ENCODE peak calls at places on chromosome 4, in six cellular contexts. One of them, this sample, is unnamed.

GRCh38 chr4:89024051-89024675 is 32.8 kb downstream of the FAM13A start:
- DNase-seq in A549: peak; percentile 30
- DNase-seq in HepG2: peak; percentile 77
- DNase-seq in K562: peak; percentile 52
- DNase-seq in endothelial cell of umbilical vein: peak; percentile 78
- DNase-seq in H1: no peak
- DNase-seq in this sample: no peak

GRCh38 chr4:158532556-158533231 is 11.0 kb downstream of the RXFP1 start:
- DNase-seq in A549: no peak
- DNase-seq in HepG2: no peak
- DNase-seq in K562: no peak
- DNase-seq in endothelial cell of umbilical vein: no peak
- DNase-seq in H1: no peak
- DNase-seq in this sample: no peak

GRCh38 chr4:84501197-84501492 is 2.1 kb upstream of the NKX6-1 start:
- DNase-seq in A549: no peak
- DNase-seq in HepG2: no peak
- DNase-seq in K562: no peak
- DNase-seq in endothelial cell of umbilical vein: no peak
- DNase-seq in H1: no peak
- DNase-seq in this sample: peak; percentile 36

GRCh38 chr4:86315579-86315978 is 44.3 kb downstream of the MAPK10 start:
- DNase-seq in A549: no peak
- DNase-seq in HepG2: no peak
- DNase-seq in K562: no peak
- DNase-seq in endothelial cell of umbilical vein: no peak
- DNase-seq in H1: no peak
- DNase-seq in this sample: no peak

GRCh38 chr4:121950680-121951569 is 935 bp downstream of the TRPC3 start:
- DNase-seq in A549: peak; percentile 13
- DNase-seq in HepG2: no peak
- DNase-seq in K562: peak; percentile 18
- DNase-seq in endothelial cell of umbilical vein: peak; percentile 13
- DNase-seq in H1: peak; percentile 76
- DNase-seq in this sample: peak; percentile 33

GRCh38 chr4:16890651-16891050 is 7.8 kb downstream of the LDB2 start:
- DNase-seq in A549: no peak
- DNase-seq in HepG2: no peak
- DNase-seq in K562: no peak
- DNase-seq in endothelial cell of umbilical vein: no peak
- DNase-seq in H1: no peak
- DNase-seq in this sample: no peak

GRCh38 chr4:41526628-41527027 is 11.3 kb upstream of the LIMCH1 start:
- DNase-seq in A549: no peak
- DNase-seq in HepG2: no peak
- DNase-seq in K562: no peak
- DNase-seq in endothelial cell of umbilical vein: no peak
- DNase-seq in H1: no peak
- DNase-seq in this sample: no peak

GRCh38 chr4:27305246-27305645 is 444.6 kb downstream of the STIM2 start:
- DNase-seq in A549: no peak
- DNase-seq in HepG2: no peak
- DNase-seq in K562: no peak
- DNase-seq in endothelial cell of umbilical vein: no peak
- DNase-seq in H1: no peak
- DNase-seq in this sample: no peak

GRCh38 chr4:118173956-118174355 is 139.7 kb downstream of the NDST3 start:
- DNase-seq in A549: no peak
- DNase-seq in HepG2: no peak
- DNase-seq in K562: no peak
- DNase-seq in endothelial cell of umbilical vein: peak; percentile 60
- DNase-seq in H1: no peak
- DNase-seq in this sample: no peak

GRCh38 chr4:105644270-105644669 is 64.2 kb downstream of the INTS12 start:
- DNase-seq in A549: no peak
- DNase-seq in HepG2: no peak
- DNase-seq in K562: no peak
- DNase-seq in endothelial cell of umbilical vein: no peak
- DNase-seq in H1: no peak
- DNase-seq in this sample: no peak

GRCh38 chr4:10115657-10116624 is 658 bp downstream of the WDR1 start:
- DNase-seq in A549: peak; percentile 62
- DNase-seq in HepG2: peak; percentile 58
- DNase-seq in K562: peak; percentile 83
- DNase-seq in endothelial cell of umbilical vein: no peak
- DNase-seq in H1: peak; percentile 71
- DNase-seq in this sample: peak; percentile 61

GRCh38 chr4:20151436-20151835 is 100.3 kb upstream of the SLIT2 start:
- DNase-seq in A549: no peak
- DNase-seq in HepG2: no peak
- DNase-seq in K562: no peak
- DNase-seq in endothelial cell of umbilical vein: no peak
- DNase-seq in H1: no peak
- DNase-seq in this sample: no peak

GRCh38 chr4:101156619-101157310 is 190.6 kb downstream of the PPP3CA start:
- DNase-seq in A549: no peak
- DNase-seq in HepG2: no peak
- DNase-seq in K562: no peak
- DNase-seq in endothelial cell of umbilical vein: no peak
- DNase-seq in H1: no peak
- DNase-seq in this sample: no peak

GRCh38 chr4:38526412-38526811 is 137.6 kb upstream of the KLF3 start:
- DNase-seq in A549: no peak
- DNase-seq in HepG2: peak; percentile 4
- DNase-seq in K562: no peak
- DNase-seq in endothelial cell of umbilical vein: no peak
- DNase-seq in H1: no peak
- DNase-seq in this sample: no peak

GRCh38 chr4:82918091-82918490 is 17.6 kb downstream of the THAP9 start:
- DNase-seq in A549: no peak
- DNase-seq in HepG2: no peak
- DNase-seq in K562: no peak
- DNase-seq in endothelial cell of umbilical vein: no peak
- DNase-seq in H1: no peak
- DNase-seq in this sample: no peak

GRCh38 chr4:72641611-72642010 is 72.6 kb upstream of the ADAMTS3 start:
- DNase-seq in A549: no peak
- DNase-seq in HepG2: no peak
- DNase-seq in K562: no peak
- DNase-seq in endothelial cell of umbilical vein: no peak
- DNase-seq in H1: no peak
- DNase-seq in this sample: no peak

GRCh38 chr4:58136611-58137010 is 1026.4 kb upstream of the IGFBP7 start:
- DNase-seq in A549: no peak
- DNase-seq in HepG2: no peak
- DNase-seq in K562: no peak
- DNase-seq in endothelial cell of umbilical vein: no peak
- DNase-seq in H1: no peak
- DNase-seq in this sample: no peak

GRCh38 chr4:184345573-184345922 is 127.9 kb upstream of the ENPP6 start:
- DNase-seq in A549: no peak
- DNase-seq in HepG2: no peak
- DNase-seq in K562: peak; percentile 26
- DNase-seq in endothelial cell of umbilical vein: no peak
- DNase-seq in H1: no peak
- DNase-seq in this sample: no peak

GRCh38 chr4:53595204-53595603 is 3.9 kb upstream of the LNX1 start:
- DNase-seq in A549: no peak
- DNase-seq in HepG2: no peak
- DNase-seq in K562: no peak
- DNase-seq in endothelial cell of umbilical vein: no peak
- DNase-seq in H1: no peak
- DNase-seq in this sample: no peak

DNA sequence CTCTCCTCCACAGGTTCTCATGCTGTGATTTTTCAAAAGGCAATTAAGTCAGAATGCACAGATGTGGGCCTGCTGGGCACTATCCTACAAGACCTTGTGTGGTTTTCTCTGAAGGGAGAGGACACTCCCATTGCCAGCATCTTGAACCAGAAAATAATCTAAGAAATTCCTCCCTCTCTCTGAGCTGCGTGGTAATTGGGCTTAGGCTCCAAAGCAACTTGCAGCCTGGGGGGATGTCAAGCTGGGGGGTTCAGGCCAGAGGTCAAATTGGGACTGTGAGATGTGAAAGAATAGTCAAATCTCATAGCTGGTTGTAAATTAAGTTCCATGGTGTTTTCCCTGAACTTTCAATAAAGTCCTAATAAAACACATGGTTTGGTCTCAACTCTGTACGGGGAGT is 350.7 kb upstream of the SLC7A11 start:
- DNase-seq in A549: no peak
- DNase-seq in HepG2: no peak
- DNase-seq in K562: no peak
- DNase-seq in endothelial cell of umbilical vein: no peak
- DNase-seq in H1: no peak
- DNase-seq in this sample: no peak
- TF ChIP-seq JUN in A549: no peak
- TF ChIP-seq JUN in HepG2: no peak
- TF ChIP-seq JUN in K562: no peak
- TF ChIP-seq JUN in endothelial cell of umbilical vein: no peak
- TF ChIP-seq JUN in H1: no peak
- TF ChIP-seq JUN in this sample: no peak

DNA sequence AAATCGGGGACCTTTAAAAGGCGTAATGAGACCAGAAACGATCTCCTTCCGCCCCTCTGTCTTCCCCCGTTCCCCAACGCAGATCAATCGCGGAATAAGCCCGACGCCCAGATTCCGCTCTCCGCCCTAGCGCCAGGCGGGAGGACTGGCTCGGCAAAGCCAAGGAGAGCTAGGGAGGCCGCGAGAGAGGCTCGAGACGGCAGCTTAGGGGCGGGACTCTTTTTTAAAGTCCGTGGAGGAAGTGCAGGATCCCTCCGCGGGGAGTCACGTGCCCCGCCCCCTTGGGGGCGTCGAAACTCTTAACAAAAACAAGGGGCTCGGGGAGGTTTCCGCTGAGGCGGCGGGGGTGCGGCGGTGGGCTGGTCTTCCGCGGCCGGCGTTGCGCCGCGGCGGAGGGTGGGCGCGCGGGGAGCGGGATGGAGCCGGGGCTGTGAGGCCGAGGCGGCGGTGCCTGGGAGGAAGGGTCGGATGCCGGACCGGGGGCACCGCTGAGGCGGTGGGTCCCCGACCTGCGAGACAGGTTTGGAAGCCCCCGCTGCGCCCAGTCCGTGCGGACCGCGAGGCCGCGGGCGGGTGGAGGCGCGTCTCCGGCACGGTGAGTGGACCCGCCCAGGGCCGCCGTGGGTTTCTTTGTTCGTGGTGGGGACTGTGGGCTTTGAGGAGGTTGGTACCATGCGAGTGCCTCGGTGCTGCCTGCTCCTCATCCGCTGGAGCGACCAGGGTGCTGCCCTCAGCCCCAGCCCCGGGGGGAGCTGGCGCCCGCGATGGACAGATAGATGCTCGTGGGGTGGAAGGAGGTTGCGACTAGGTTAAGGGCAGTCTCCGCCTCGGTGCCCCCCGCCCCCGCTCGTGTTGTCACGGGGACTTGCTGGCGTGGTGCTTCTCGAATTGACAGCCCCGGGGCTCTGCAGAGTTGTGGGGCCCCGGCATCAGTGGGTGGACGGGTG is at the start of gene CCNG2:
- DNase-seq in A549: peak; percentile 8
- DNase-seq in HepG2: peak; percentile 12
- DNase-seq in K562: peak; percentile 73
- DNase-seq in endothelial cell of umbilical vein: no peak
- DNase-seq in H1: peak; percentile 97
- DNase-seq in this sample: peak; percentile 93
- TF ChIP-seq JUN in A549: peak; percentile 63
- TF ChIP-seq JUN in HepG2: no peak
- TF ChIP-seq JUN in K562: no peak
- TF ChIP-seq JUN in endothelial cell of umbilical vein: no peak
- TF ChIP-seq JUN in H1: no peak
- TF ChIP-seq JUN in this sample: no peak

GRCh38 chr4:42720514-42720913 is 63.6 kb upstream of the ATP8A1 start:
- DNase-seq in A549: no peak
- DNase-seq in HepG2: no peak
- DNase-seq in K562: no peak
- DNase-seq in endothelial cell of umbilical vein: no peak
- DNase-seq in H1: no peak
- DNase-seq in this sample: no peak
- TF ChIP-seq JUN in A549: no peak
- TF ChIP-seq JUN in HepG2: no peak
- TF ChIP-seq JUN in K562: no peak
- TF ChIP-seq JUN in endothelial cell of umbilical vein: no peak
- TF ChIP-seq JUN in H1: no peak
- TF ChIP-seq JUN in this sample: no peak

DNA sequence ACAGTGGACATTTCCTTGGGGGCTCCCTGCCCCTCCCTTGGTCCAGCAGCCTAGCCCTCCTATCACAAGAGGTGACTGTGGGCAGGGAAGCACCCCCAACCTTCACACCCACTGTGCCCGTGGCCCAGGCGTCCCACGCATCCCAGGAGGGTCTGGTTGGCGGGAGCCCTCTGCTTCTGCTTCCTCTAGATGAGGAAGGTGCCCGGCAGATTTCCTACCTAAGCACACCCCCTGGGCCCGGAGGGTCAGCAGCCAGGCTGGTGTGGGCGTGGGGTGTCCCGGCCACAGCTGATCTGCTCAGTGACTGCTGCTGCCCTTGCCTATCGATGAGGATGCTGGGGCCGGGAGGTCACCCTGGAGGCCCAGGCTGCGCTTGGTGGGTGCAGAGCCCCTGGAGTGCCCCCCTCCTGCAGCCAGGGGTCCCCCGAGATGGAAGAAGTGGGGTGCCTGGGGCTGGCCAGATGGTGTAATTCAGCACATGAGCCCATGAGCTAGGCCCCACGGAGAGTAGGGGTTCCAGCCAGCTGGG is 12.2 kb downstream of the SH3BP2 start:
- DNase-seq in A549: no peak
- DNase-seq in HepG2: no peak
- DNase-seq in K562: no peak
- DNase-seq in endothelial cell of umbilical vein: no peak
- DNase-seq in H1: no peak
- DNase-seq in this sample: no peak
- TF ChIP-seq JUN in A549: no peak
- TF ChIP-seq JUN in HepG2: no peak
- TF ChIP-seq JUN in K562: no peak
- TF ChIP-seq JUN in endothelial cell of umbilical vein: no peak
- TF ChIP-seq JUN in H1: no peak
- TF ChIP-seq JUN in this sample: no peak

GRCh38 chr4:67019670-67020069 is 525.6 kb downstream of the CENPC start:
- DNase-seq in A549: no peak
- DNase-seq in HepG2: no peak
- DNase-seq in K562: no peak
- DNase-seq in endothelial cell of umbilical vein: no peak
- DNase-seq in H1: no peak
- DNase-seq in this sample: no peak

GRCh38 chr4:67020079-67020807 is 525.1 kb downstream of the CENPC start:
- DNase-seq in A549: no peak
- DNase-seq in HepG2: no peak
- DNase-seq in K562: no peak
- DNase-seq in endothelial cell of umbilical vein: no peak
- DNase-seq in H1: no peak
- DNase-seq in this sample: no peak

GRCh38 chr4:67014592-67014991 is 530.7 kb downstream of the CENPC start:
- DNase-seq in A549: no peak
- DNase-seq in HepG2: peak; percentile 86
- DNase-seq in K562: no peak
- DNase-seq in endothelial cell of umbilical vein: no peak
- DNase-seq in H1: no peak
- DNase-seq in this sample: peak; percentile 11
- TF ChIP-seq JUN in A549: no peak
- TF ChIP-seq JUN in HepG2: no peak
- TF ChIP-seq JUN in K562: no peak
- TF ChIP-seq JUN in endothelial cell of umbilical vein: no peak
- TF ChIP-seq JUN in H1: no peak
- TF ChIP-seq JUN in this sample: no peak

This sample was measured in WTC11.